ENCODE peak calls at places on chromosome 2, in ten cellular contexts. J is CD4-positive, alpha-beta memory T cell; N is mesendoderm; I is dorsolateral prefrontal cortex; Q is RWPE2; T is CD8-positive, alpha-beta memory T cell; W is PC-9; R is substantia nigra; V is RWPE1; L is colonic mucosa. Z is an unnamed sample.

GRCh38 chr2:233247744-233248143 is 3.7 kb upstream of the ATG16L1 start:
- DNase-seq in J (no peak), N (peak; percentile 54), I (no peak), Q (peak; percentile 86), T (peak; percentile 65), W (peak; percentile 100), R (no peak), V (peak; percentile 95), L (no peak), Z (no peak)

GRCh38 chr2:149994057-149994728 is 406.6 kb upstream of the MMADHC start:
- DNase-seq in J (no peak), N (peak; percentile 16), I (no peak), Q (peak; percentile 91), T (no peak), W (peak; percentile 95), R (no peak), V (peak; percentile 80), L (peak; percentile 24), Z (no peak)

GRCh38 chr2:48397846-48398245 is 132.1 kb upstream of the STON1 start:
- DNase-seq in J (no peak), N (peak; percentile 88), I (no peak), Q (no peak), T (no peak), W (no peak), R (no peak), V (no peak), L (no peak), Z (no peak)

GRCh38 chr2:105789745-105790466 is 45.2 kb downstream of the NCK2 start:
- DNase-seq in J (peak; percentile 61), N (no peak), I (no peak), Q (no peak), T (peak; percentile 84), W (no peak), R (no peak), V (peak; percentile 73), L (no peak), Z (no peak)

GRCh38 chr2:174487536-174488162 is 820 bp upstream of the GPR155 start:
- DNase-seq in J (no peak), N (no peak), I (no peak), Q (no peak), T (no peak), W (no peak), R (no peak), V (no peak), L (no peak), Z (no peak)

GRCh38 chr2:150472122-150472899 is 15.2 kb downstream of the RND3 start:
- DNase-seq in J (no peak), N (peak; percentile 33), I (no peak), Q (no peak), T (no peak), W (peak; percentile 82), R (no peak), V (no peak), L (peak; percentile 79), Z (no peak)

GRCh38 chr2:240885566-240885965 is 10.4 kb downstream of the MAB21L4 start:
- DNase-seq in J (no peak), N (no peak), I (no peak), Q (peak; percentile 17), T (peak; percentile 35), W (no peak), R (no peak), V (no peak), L (no peak), Z (no peak)

GRCh38 chr2:238247841-238248440 is 8.1 kb upstream of the HES6 start:
- DNase-seq in J (no peak), N (no peak), I (no peak), Q (no peak), T (peak; percentile 27), W (no peak), R (no peak), V (no peak), L (no peak), Z (no peak)

GRCh38 chr2:89763254-89763580 is 1071.7 kb downstream of the RPIA start:
- DNase-seq in J (no peak), N (peak; percentile 21), I (peak; percentile 40), Q (peak; percentile 64), T (peak; percentile 48), W (no peak), R (no peak), V (no peak), L (no peak), Z (peak; percentile 72)

GRCh38 chr2:238913931-238914647 is 66.2 kb downstream of the TWIST2 start:
- DNase-seq in J (no peak), N (no peak), I (no peak), Q (peak; percentile 48), T (peak; percentile 26), W (no peak), R (no peak), V (no peak), L (no peak), Z (peak; percentile 65)

GRCh38 chr2:232611559-232612218 is 21.7 kb upstream of the EFHD1 start:
- DNase-seq in J (peak; percentile 53), N (peak; percentile 61), I (peak; percentile 68), Q (peak; percentile 91), T (peak; percentile 79), W (peak; percentile 97), R (peak; percentile 62), V (peak; percentile 78), L (peak; percentile 70), Z (no peak)

GRCh38 chr2:191691898-191692297 is 14.0 kb downstream of the NABP1 start:
- DNase-seq in J (no peak), N (no peak), I (no peak), Q (no peak), T (no peak), W (no peak), R (no peak), V (no peak), L (no peak), Z (no peak)
- H3K27ac ChIP-seq in J (no peak overlapping the region), N (no peak overlapping the region), I (no peak overlapping the region), Q (no peak overlapping the region), T (no peak overlapping the region), W (no peak overlapping the region), R (no peak overlapping the region), V (no peak overlapping the region), L (no peak overlapping the region), Z (no peak overlapping the region)

GRCh38 chr2:32946314-32947075 is at the start of gene LTBP1:
- DNase-seq in J (peak; percentile 60), N (peak; percentile 85), I (peak; percentile 62), Q (peak; percentile 69), T (peak; percentile 62), W (peak; percentile 62), R (peak; percentile 29), V (peak; percentile 70), L (peak; percentile 84), Z (peak; percentile 79)

GRCh38 chr2:32947484-32948143 is 861 bp downstream of the LTBP1 start:
- DNase-seq in J (peak; percentile 13), N (peak; percentile 86), I (no peak), Q (no peak), T (no peak), W (peak; percentile 69), R (no peak), V (peak; percentile 44), L (peak; percentile 59), Z (no peak)

GRCh38 chr2:32947076-32947483 is 327 bp downstream of the LTBP1 start:
- DNase-seq in J (peak; percentile 1), N (peak; percentile 37), I (no peak), Q (no peak), T (no peak), W (no peak), R (no peak), V (peak; percentile 19), L (no peak), Z (no peak)

GRCh38 chr2:32945286-32945685 is 1.5 kb upstream of the LTBP1 start:
- DNase-seq in J (no peak), N (no peak), I (no peak), Q (no peak), T (no peak), W (no peak), R (no peak), V (no peak), L (no peak), Z (no peak)

GRCh38 chr2:32948266-32948665 is 1.5 kb downstream of the LTBP1 start:
- DNase-seq in J (no peak), N (no peak), I (no peak), Q (no peak), T (no peak), W (no peak), R (no peak), V (no peak), L (no peak), Z (no peak)
- H3K27ac ChIP-seq in J (no peak overlapping the region), N (no peak overlapping the region), I (no peak overlapping the region), Q (no peak overlapping the region), T (peak overlapping the region; percentile 24), W (no peak overlapping the region), R (no peak overlapping the region), V (no peak overlapping the region), L (no peak overlapping the region), Z (peak overlapping the region; percentile 90)

GRCh38 chr2:202035941-202036372 is 2.3 kb downstream of the FZD7 start:
- DNase-seq in J (no peak), N (peak; percentile 62), I (no peak), Q (no peak), T (no peak), W (no peak), R (no peak), V (no peak), L (no peak), Z (no peak)

GRCh38 chr2:202037086-202037485 is 3.4 kb downstream of the FZD7 start:
- DNase-seq in J (no peak), N (no peak), I (no peak), Q (no peak), T (no peak), W (no peak), R (no peak), V (no peak), L (no peak), Z (no peak)

GRCh38 chr2:202035089-202035940 is 1.7 kb downstream of the FZD7 start:
- DNase-seq in J (no peak), N (peak; percentile 82), I (no peak), Q (no peak), T (peak; percentile 55), W (peak; percentile 48), R (no peak), V (no peak), L (peak; percentile 55), Z (peak; percentile 76)

GRCh38 chr2:202038471-202039277 is 5.0 kb downstream of the FZD7 start:
- DNase-seq in J (no peak), N (peak; percentile 90), I (no peak), Q (no peak), T (no peak), W (peak; percentile 77), R (no peak), V (no peak), L (no peak), Z (no peak)

DNA sequence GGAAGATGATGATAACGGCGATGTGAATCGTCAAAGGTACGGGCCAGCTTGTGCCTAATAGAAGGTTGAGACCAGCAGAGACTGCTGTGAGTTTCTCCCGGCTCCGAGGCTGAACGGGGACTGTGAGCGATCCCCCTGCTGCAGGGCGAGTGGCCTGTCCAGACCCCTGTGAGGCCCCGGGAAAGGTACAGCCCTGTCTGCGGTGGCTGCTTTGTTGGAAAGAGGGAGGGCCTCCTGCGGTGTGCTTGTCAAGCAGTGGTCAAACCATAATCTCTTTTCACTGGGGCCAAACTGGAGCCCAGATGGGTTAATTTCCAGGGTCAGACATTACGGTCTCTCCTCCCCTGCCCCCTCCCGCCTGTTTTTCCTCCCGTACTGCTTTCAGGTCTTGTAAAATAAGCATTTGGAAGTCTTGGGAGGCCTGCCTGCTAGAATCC is 3.0 kb downstream of the FZD7 start:
- DNase-seq in J (no peak), N (peak; percentile 74), I (no peak), Q (no peak), T (no peak), W (no peak), R (no peak), V (no peak), L (no peak), Z (no peak)
- H3K27ac ChIP-seq in J (no peak overlapping the region), N (no peak overlapping the region), I (no peak overlapping the region), Q (no peak overlapping the region), T (no peak overlapping the region), W (peak overlapping the region; percentile 84), R (no peak overlapping the region), V (no peak overlapping the region), L (peak overlapping the region; percentile 33), Z (peak overlapping the region; percentile 58)

GRCh38 chr2:55010149-55010591 is 40.1 kb downstream of the RTN4 start:
- DNase-seq in J (peak; percentile 50), N (peak; percentile 26), I (peak; percentile 63), Q (no peak), T (peak; percentile 72), W (no peak), R (no peak), V (peak; percentile 34), L (peak; percentile 83), Z (no peak)
- H3K27ac ChIP-seq in J (peak overlapping the region; percentile 44), N (no peak overlapping the region), I (peak overlapping the region; percentile 77), Q (peak overlapping the region; percentile 63), T (peak overlapping the region; percentile 5), W (peak overlapping the region; percentile 14), R (peak overlapping the region; percentile 11), V (no peak overlapping the region), L (peak overlapping the region; percentile 71), Z (peak overlapping the region; percentile 42)

Z was measured in coronary artery.